ENCODE peak calls at places on chromosome X, in four cellular contexts. One of them, this sample, is unnamed.

GRCh38 chrX:49876750-49877149 is 2.5 kb upstream of the USP27X start:
- DNase-seq in neural crest cell: no peak
- DNase-seq in coronary artery: no peak
- DNase-seq in BE2C: peak
- DNase-seq in this sample: no peak

GRCh38 chrX:139720136-139720535 is 12.2 kb upstream of the MCF2 start:
- DNase-seq in neural crest cell: no peak
- DNase-seq in coronary artery: no peak
- DNase-seq in BE2C: no peak
- DNase-seq in this sample: no peak

GRCh38 chrX:4249401-4249800 is 536.0 kb upstream of the PRKX start:
- DNase-seq in neural crest cell: no peak
- DNase-seq in coronary artery: no peak
- DNase-seq in BE2C: no peak
- DNase-seq in this sample: no peak

GRCh38 chrX:77299549-77299948 is 147.6 kb upstream of the FGF16 start:
- DNase-seq in neural crest cell: no peak
- DNase-seq in coronary artery: no peak
- DNase-seq in BE2C: no peak
- DNase-seq in this sample: no peak

GRCh38 chrX:110310000-110310790 is 7.7 kb downstream of the AMMECR1 start:
- DNase-seq in neural crest cell: no peak
- DNase-seq in coronary artery: no peak
- DNase-seq in BE2C: no peak
- DNase-seq in this sample: no peak

GRCh38 chrX:81890476-81890875 is 688.6 kb downstream of the SH3BGRL start:
- DNase-seq in neural crest cell: no peak
- DNase-seq in coronary artery: no peak
- DNase-seq in BE2C: no peak
- DNase-seq in this sample: no peak

GRCh38 chrX:49199906-49200771 is at the start of gene SYP:
- DNase-seq in neural crest cell: peak
- DNase-seq in coronary artery: peak
- DNase-seq in BE2C: peak
- DNase-seq in this sample: peak

GRCh38 chrX:103417933-103418332 is 41.6 kb downstream of the BEX3 start:
- DNase-seq in neural crest cell: no peak
- DNase-seq in coronary artery: no peak
- DNase-seq in BE2C: no peak
- DNase-seq in this sample: no peak

GRCh38 chrX:43224496-43224895 is 431.6 kb upstream of the MAOA start:
- DNase-seq in neural crest cell: no peak
- DNase-seq in coronary artery: no peak
- DNase-seq in BE2C: no peak
- DNase-seq in this sample: no peak

GRCh38 chrX:30831082-30831481 is 58.0 kb downstream of the TAB3 start:
- DNase-seq in neural crest cell: no peak
- DNase-seq in coronary artery: no peak
- DNase-seq in BE2C: no peak
- DNase-seq in this sample: no peak

GRCh38 chrX:100928660-100929613 is at the start of gene XKRX:
- DNase-seq in neural crest cell: peak
- DNase-seq in coronary artery: no peak
- DNase-seq in BE2C: peak
- DNase-seq in this sample: peak

GRCh38 chrX:1815456-1816175 is 200.8 kb downstream of the ASMT start:
- DNase-seq in neural crest cell: no peak
- DNase-seq in coronary artery: no peak
- DNase-seq in BE2C: no peak
- DNase-seq in this sample: peak

GRCh38 chrX:53049127-53049517 is 533 bp downstream of the GPR173 start:
- DNase-seq in neural crest cell: no peak
- DNase-seq in coronary artery: no peak
- DNase-seq in BE2C: peak
- DNase-seq in this sample: no peak

GRCh38 chrX:16603822-16604221 is 46.1 kb upstream of the S100G start:
- DNase-seq in neural crest cell: no peak
- DNase-seq in coronary artery: no peak
- DNase-seq in BE2C: no peak
- DNase-seq in this sample: no peak

GRCh38 chrX:40107291-40108083 is 9.7 kb upstream of the BCOR start:
- DNase-seq in neural crest cell: no peak
- DNase-seq in coronary artery: no peak
- DNase-seq in BE2C: peak
- DNase-seq in this sample: no peak

GRCh38 chrX:76127341-76127740 is 45.5 kb upstream of the PBDC1 start:
- DNase-seq in neural crest cell: no peak
- DNase-seq in coronary artery: no peak
- DNase-seq in BE2C: no peak
- DNase-seq in this sample: no peak

GRCh38 chrX:471239-471638 is 84.5 kb upstream of the PPP2R3B start:
- DNase-seq in neural crest cell: no peak
- DNase-seq in coronary artery: no peak
- DNase-seq in BE2C: no peak
- DNase-seq in this sample: no peak

GRCh38 chrX:130212371-130212770 is 40.6 kb downstream of the RAB33A start:
- DNase-seq in neural crest cell: no peak
- DNase-seq in coronary artery: no peak
- DNase-seq in BE2C: no peak
- DNase-seq in this sample: no peak

GRCh38 chrX:114162068-114162735 is 421.7 kb upstream of the HTR2C start:
- DNase-seq in neural crest cell: peak
- DNase-seq in coronary artery: no peak
- DNase-seq in BE2C: peak
- DNase-seq in this sample: no peak

GRCh38 chrX:10722804-10723364 is 102.5 kb upstream of the MID1 start:
- DNase-seq in neural crest cell: peak
- DNase-seq in coronary artery: no peak
- DNase-seq in BE2C: peak
- DNase-seq in this sample: no peak
- TF ChIP-seq CTCF in neural crest cell: peak
- TF ChIP-seq CTCF in coronary artery: peak
- TF ChIP-seq CTCF in BE2C: peak
- TF ChIP-seq CTCF in this sample: peak

GRCh38 chrX:153649178-153649914 is 2.3 kb downstream of the DUSP9 start:
- DNase-seq in neural crest cell: no peak
- DNase-seq in coronary artery: no peak
- DNase-seq in BE2C: peak
- DNase-seq in this sample: no peak

GRCh38 chrX:153653556-153653955 is 6.6 kb downstream of the DUSP9 start:
- DNase-seq in neural crest cell: no peak
- DNase-seq in coronary artery: no peak
- DNase-seq in BE2C: no peak
- DNase-seq in this sample: no peak

GRCh38 chrX:153650959-153651358 is 4.0 kb downstream of the DUSP9 start:
- DNase-seq in neural crest cell: no peak
- DNase-seq in coronary artery: no peak
- DNase-seq in BE2C: no peak
- DNase-seq in this sample: no peak

GRCh38 chrX:153649915-153650782 is 3.1 kb downstream of the DUSP9 start:
- DNase-seq in neural crest cell: no peak
- DNase-seq in coronary artery: no peak
- DNase-seq in BE2C: no peak
- DNase-seq in this sample: no peak

GRCh38 chrX:153651540-153652079 is 4.6 kb downstream of the DUSP9 start:
- DNase-seq in neural crest cell: no peak
- DNase-seq in coronary artery: no peak
- DNase-seq in BE2C: no peak
- DNase-seq in this sample: no peak
- TF ChIP-seq CTCF in neural crest cell: peak
- TF ChIP-seq CTCF in coronary artery: no peak
- TF ChIP-seq CTCF in BE2C: peak
- TF ChIP-seq CTCF in this sample: peak

GRCh38 chrX:65009459-65009858 is 33.2 kb upstream of the ZC4H2 start:
- DNase-seq in neural crest cell: no peak
- DNase-seq in coronary artery: no peak
- DNase-seq in BE2C: no peak
- DNase-seq in this sample: no peak
- TF ChIP-seq CTCF in neural crest cell: no peak
- TF ChIP-seq CTCF in coronary artery: no peak
- TF ChIP-seq CTCF in BE2C: no peak
- TF ChIP-seq CTCF in this sample: no peak

GRCh38 chrX:11109968-11110367 is 1.2 kb upstream of the HCCS start:
- DNase-seq in neural crest cell: no peak
- DNase-seq in coronary artery: no peak
- DNase-seq in BE2C: no peak
- DNase-seq in this sample: no peak

GRCh38 chrX:11113731-11114130 is 2.6 kb downstream of the HCCS start:
- DNase-seq in neural crest cell: no peak
- DNase-seq in coronary artery: no peak
- DNase-seq in BE2C: no peak
- DNase-seq in this sample: no peak

GRCh38 chrX:11111947-11112346 is 815 bp downstream of the HCCS start:
- DNase-seq in neural crest cell: no peak
- DNase-seq in coronary artery: no peak
- DNase-seq in BE2C: no peak
- DNase-seq in this sample: no peak

GRCh38 chrX:11108253-11108941 is 2.7 kb upstream of the HCCS start:
- DNase-seq in neural crest cell: no peak
- DNase-seq in coronary artery: no peak
- DNase-seq in BE2C: no peak
- DNase-seq in this sample: no peak

DNA sequence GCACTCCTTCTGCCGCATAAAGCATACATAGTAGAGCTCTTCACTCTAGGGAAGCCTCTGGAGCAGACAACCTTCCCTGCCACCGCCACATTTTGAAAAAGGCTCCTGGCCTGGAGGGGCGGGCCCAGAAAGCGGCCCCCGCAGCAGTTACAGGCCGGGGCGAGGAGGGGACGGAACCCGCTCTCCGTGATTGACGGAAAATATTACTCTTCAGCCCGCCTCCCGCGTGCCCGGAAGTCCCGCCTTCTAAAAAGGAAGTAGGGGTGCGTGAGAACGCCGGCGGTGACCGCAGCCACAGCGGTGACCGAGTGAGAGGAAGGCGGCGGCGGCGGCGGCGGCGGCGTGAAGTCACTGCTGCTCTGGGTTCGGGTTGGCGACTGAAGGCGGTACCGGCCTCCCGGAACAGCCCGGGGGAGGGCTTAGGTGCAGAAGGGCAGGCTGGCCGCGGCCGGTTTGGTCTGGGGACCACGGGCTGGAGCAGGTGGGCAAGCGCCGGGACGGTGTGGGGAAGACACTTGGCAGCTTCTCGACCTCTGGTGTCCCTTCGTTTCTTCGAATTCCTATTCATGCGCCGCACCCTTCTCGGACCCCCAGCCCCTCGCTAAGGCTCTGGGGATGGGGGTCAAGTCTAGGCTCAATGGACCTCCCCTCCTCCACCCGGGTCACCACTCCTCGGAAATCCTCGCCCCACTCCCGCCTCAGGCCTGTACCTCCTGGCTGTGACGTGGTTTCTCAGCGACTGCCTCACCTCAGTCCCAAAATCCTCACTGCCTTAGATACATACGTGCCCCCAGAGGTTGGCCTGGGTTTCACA is at the start of gene HCCS:
- DNase-seq in neural crest cell: peak
- DNase-seq in coronary artery: peak
- DNase-seq in BE2C: peak
- DNase-seq in this sample: peak
- TF ChIP-seq CTCF in neural crest cell: no peak
- TF ChIP-seq CTCF in coronary artery: no peak
- TF ChIP-seq CTCF in BE2C: no peak
- TF ChIP-seq CTCF in this sample: no peak

GRCh38 chrX:38632516-38632915 is 71.2 kb downstream of the TSPAN7 start:
- DNase-seq in neural crest cell: no peak
- DNase-seq in coronary artery: no peak
- DNase-seq in BE2C: no peak
- DNase-seq in this sample: no peak

GRCh38 chrX:38628587-38628986 is 67.2 kb downstream of the TSPAN7 start:
- DNase-seq in neural crest cell: no peak
- DNase-seq in coronary artery: no peak
- DNase-seq in BE2C: no peak
- DNase-seq in this sample: no peak

GRCh38 chrX:38627683-38628082 is 66.3 kb downstream of the TSPAN7 start:
- DNase-seq in neural crest cell: no peak
- DNase-seq in coronary artery: no peak
- DNase-seq in BE2C: peak
- DNase-seq in this sample: no peak
- TF ChIP-seq CTCF in neural crest cell: peak
- TF ChIP-seq CTCF in coronary artery: no peak
- TF ChIP-seq CTCF in BE2C: peak
- TF ChIP-seq CTCF in this sample: peak

GRCh38 chrX:47518105-47518504 is 35.1 kb upstream of the ZNF41 start:
- DNase-seq in neural crest cell: no peak
- DNase-seq in coronary artery: no peak
- DNase-seq in BE2C: no peak
- DNase-seq in this sample: no peak

GRCh38 chrX:47529548-47529947 is 31.5 kb upstream of the ARAF start:
- DNase-seq in neural crest cell: no peak
- DNase-seq in coronary artery: no peak
- DNase-seq in BE2C: no peak
- DNase-seq in this sample: no peak

GRCh38 chrX:47523297-47523696 is 37.7 kb upstream of the ARAF start:
- DNase-seq in neural crest cell: peak
- DNase-seq in coronary artery: peak
- DNase-seq in BE2C: peak
- DNase-seq in this sample: peak

DNA sequence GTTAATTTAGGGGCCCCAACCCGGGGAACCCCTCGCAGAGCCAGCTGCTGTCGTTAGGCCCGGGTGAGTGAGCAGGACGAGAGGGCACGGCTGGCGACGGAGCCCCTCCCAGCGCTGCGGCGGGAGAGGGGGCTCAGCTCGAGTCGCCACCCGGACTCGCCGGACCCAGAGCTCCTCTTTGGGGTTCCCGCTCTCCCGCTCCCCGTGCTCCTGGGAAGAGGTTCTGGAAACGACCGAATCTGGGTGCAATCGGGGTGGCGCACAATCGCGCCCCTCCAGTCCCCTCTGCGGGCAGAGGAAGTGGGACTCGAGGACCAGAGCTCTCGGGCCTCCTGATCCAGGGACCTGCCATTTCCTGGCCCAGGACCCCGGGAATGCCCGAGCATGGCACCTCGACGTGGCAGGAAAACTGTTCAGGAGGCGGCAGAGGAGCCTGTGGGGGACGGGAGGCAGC is 37.3 kb upstream of the ARAF start:
- DNase-seq in neural crest cell: peak
- DNase-seq in coronary artery: no peak
- DNase-seq in BE2C: peak
- DNase-seq in this sample: no peak
- TF ChIP-seq CTCF in neural crest cell: no peak
- TF ChIP-seq CTCF in coronary artery: no peak
- TF ChIP-seq CTCF in BE2C: no peak
- TF ChIP-seq CTCF in this sample: peak